ENCODE peak calls at places on chromosomes 3 and 15, in six cellular contexts. F, T, X, J, H and A are unnamed samples.
A peak's percentile ranks its signal among the peaks of the same experiment; 100 is the strongest.

GRCh38 chr3:99878005-99878404 is 60.3 kb downstream of the CMSS1 start:
- DNase-seq in H (no peak), T (no peak), X (no peak), J (no peak), F (peak; percentile 86), A (no peak)

GRCh38 chr3:116863270-116863770 is 153.7 kb downstream of the TUSC7 start:
- DNase-seq in X (no peak), T (no peak), F (no peak), J (no peak), H (no peak), A (no peak)

GRCh38 chr3:66490214-66490613 is 10.6 kb downstream of the LRIG1 start:
- DNase-seq in H (no peak), F (no peak), T (no peak), X (no peak), J (no peak), A (no peak)

GRCh38 chr3:131390331-131390730 is 8.8 kb downstream of the NUDT16 start:
- DNase-seq in J (no peak), T (no peak), X (no peak), F (no peak), H (no peak), A (no peak)

GRCh38 chr3:71450985-71451560 is 132.5 kb downstream of the FOXP1 start:
- DNase-seq in H (no peak), F (no peak), T (no peak), J (no peak), X (no peak), A (no peak)

GRCh38 chr3:10205461-10206165 is 40.9 kb downstream of the IRAK2 start:
- DNase-seq in X (no peak), F (peak; percentile 86), T (no peak), J (peak; percentile 76), H (no peak), A (no peak)

GRCh38 chr15:28887344-28888174 is 1.8 kb downstream of the APBA2 start:
- DNase-seq in H (no peak), X (no peak), J (no peak), T (no peak), F (no peak), A (no peak)

GRCh38 chr3:127417709-127418559 is 130.1 kb upstream of the PRR20G start:
- DNase-seq in X (no peak), F (no peak), J (peak; percentile 52), H (no peak), T (no peak), A (no peak)

GRCh38 chr3:66555214-66555844 is 54.5 kb upstream of the LRIG1 start:
- DNase-seq in T (no peak), H (no peak), J (no peak), F (no peak), X (no peak), A (no peak)

GRCh38 chr15:72827216-72827615 is 43.7 kb upstream of the ADPGK start:
- DNase-seq in H (no peak), F (no peak), J (peak; percentile 28), T (no peak), X (no peak), A (no peak)

GRCh38 chr3:81477740-81478139 is 283.7 kb downstream of the GBE1 start:
- DNase-seq in J (no peak), T (no peak), F (no peak), X (no peak), H (no peak), A (no peak)

GRCh38 chr15:50652671-50653070 is 33.9 kb downstream of the TRPM7 start:
- DNase-seq in J (no peak), F (no peak), X (no peak), H (no peak), T (no peak), A (peak; percentile 61)

GRCh38 chr3:137171834-137172603 is 214.2 kb downstream of the IL20RB start:
- DNase-seq in H (no peak), T (no peak), F (no peak), X (no peak), J (no peak), A (no peak)

GRCh38 chr15:94229591-94230365 is 1.6 kb upstream of the MCTP2 start:
- DNase-seq in X (no peak), F (no peak), T (peak; percentile 41), J (no peak), H (peak; percentile 80), A (no peak)

GRCh38 chr15:40342421-40343313 is 1.9 kb upstream of the CCDC9B start:
- DNase-seq in H (no peak), X (no peak), J (no peak), T (no peak), F (peak; percentile 69), A (no peak)

GRCh38 chr3:78077842-78078241 is 1037.9 kb downstream of the ROBO2 start:
- DNase-seq in X (no peak), T (no peak), F (no peak), J (no peak), H (no peak), A (no peak)

GRCh38 chr3:184377882-184378445 is at the start of gene THPO:
- DNase-seq in F (no peak), T (no peak), H (no peak), X (no peak), J (peak; percentile 47), A (no peak)

GRCh38 chr3:37174532-37175126 is at the start of gene LRRFIP2:
- DNase-seq in H (no peak), X (no peak), T (no peak), F (peak; percentile 87), J (no peak), A (no peak)

GRCh38 chr3:32869513-32870047 is 51.8 kb downstream of the TRIM71 start:
- DNase-seq in F (no peak), H (no peak), J (no peak), T (no peak), X (no peak), A (peak; percentile 17)
- H3K4me1 ChIP-seq in F (peaks cover 4% of the 10 kb centered on the region), H (no peaks in the 10 kb centered on the region), J (peaks cover 9% of the 10 kb centered on the region), T (no peaks in the 10 kb centered on the region), X (no peaks in the 10 kb centered on the region), A (peaks cover 24% of the 10 kb centered on the region)

GRCh38 chr3:141412936-141413354 is 44.6 kb downstream of the ZBTB38 start:
- DNase-seq in H (no peak), F (no peak), X (no peak), J (peak; percentile 95), T (no peak), A (no peak)
- H3K4me3 ChIP-seq in H (peak overlapping the region; percentile 38), F (no peak overlapping the region), X (no peak overlapping the region), J (peak overlapping the region; percentile 64), T (peak overlapping the region; percentile 22), A (no peak overlapping the region)

GRCh38 chr15:89358755-89359439 is 24.3 kb upstream of the POLG start:
- DNase-seq in T (peak; percentile 59), J (peak; percentile 73), H (peak; percentile 84), F (peak; percentile 53), X (peak; percentile 78), A (peak; percentile 56)

GRCh38 chr15:89360294-89360971 is 25.8 kb upstream of the POLG start:
- DNase-seq in X (peak; percentile 83), T (no peak), F (no peak), J (no peak), H (no peak), A (no peak)

GRCh38 chr15:89361451-89362202 is 27.0 kb upstream of the POLG start:
- DNase-seq in J (peak; percentile 66), X (peak; percentile 78), H (peak; percentile 73), T (no peak), F (no peak), A (peak; percentile 84)

GRCh38 chr15:89358435-89358754 is 23.8 kb upstream of the POLG start:
- DNase-seq in H (no peak), J (no peak), F (no peak), X (no peak), T (no peak), A (no peak)

DNA sequence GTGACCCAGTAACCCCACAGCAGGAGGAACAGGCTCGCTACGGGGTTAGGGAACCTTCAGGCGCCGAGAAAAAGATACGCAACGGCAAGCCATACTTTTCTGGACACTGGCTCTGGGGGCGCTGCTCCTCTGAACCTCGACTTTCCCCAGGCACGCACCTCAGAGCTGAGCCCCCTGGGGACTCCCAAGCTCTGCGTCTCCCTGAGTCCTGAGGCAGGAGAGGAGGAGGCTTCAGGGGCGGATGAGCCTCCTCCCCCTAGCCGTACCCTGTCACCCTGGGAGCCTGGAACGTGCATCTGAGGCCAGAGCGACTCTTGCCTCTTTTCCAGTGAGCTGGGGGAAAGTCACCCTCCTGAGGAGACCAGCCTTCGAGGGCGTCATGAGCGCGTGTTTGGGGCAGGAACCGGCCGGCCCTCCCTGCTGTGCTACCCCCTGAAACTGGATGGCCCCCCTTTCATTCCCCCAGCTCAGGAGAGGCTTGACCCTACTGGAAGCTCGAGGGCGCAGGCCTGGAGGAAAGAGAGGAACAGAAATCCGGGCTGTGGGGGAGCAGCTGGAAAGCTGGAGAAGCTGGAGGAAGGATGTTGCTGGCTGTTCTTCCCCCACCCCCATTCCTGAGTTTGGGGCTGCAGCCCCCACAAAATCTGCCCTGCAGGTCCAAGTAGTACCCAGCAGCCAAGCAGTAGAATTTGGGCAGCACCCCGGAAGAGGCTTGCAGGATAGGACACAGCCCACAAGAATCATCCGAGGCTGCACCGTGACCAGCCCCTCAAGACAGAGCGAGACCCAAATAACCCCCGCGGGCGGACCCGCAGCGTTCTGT is 25.1 kb upstream of the POLG start:
- DNase-seq in J (no peak), H (no peak), F (no peak), T (no peak), X (no peak), A (no peak)
- H3K27me3 ChIP-seq in J (peaks cover 97% of the 10 kb centered on the region), H (peaks cover 70% of the 10 kb centered on the region), F (peaks cover 74% of the 10 kb centered on the region), T (peaks cover 83% of the 10 kb centered on the region), X (peaks cover 4% of the 10 kb centered on the region), A (peaks cover 82% of the 10 kb centered on the region)

GRCh38 chr15:62904511-62904910 is 138.0 kb upstream of the TPM1 start:
- DNase-seq in H (no peak), J (no peak), F (no peak), X (no peak), T (no peak), A (no peak)

GRCh38 chr15:62904041-62904440 is 138.5 kb upstream of the TPM1 start:
- DNase-seq in T (no peak), H (no peak), J (no peak), X (no peak), F (no peak), A (no peak)

GRCh38 chr15:62901916-62902554 is 140.5 kb upstream of the TPM1 start:
- DNase-seq in H (no peak), X (no peak), T (no peak), F (no peak), J (no peak), A (no peak)

GRCh38 chr15:62903437-62903836 is 139.1 kb upstream of the TPM1 start:
- DNase-seq in J (no peak), H (no peak), F (no peak), X (no peak), T (no peak), A (no peak)

GRCh38 chr15:62902821-62903220 is 139.7 kb upstream of the TPM1 start:
- DNase-seq in F (no peak), X (no peak), J (no peak), T (no peak), H (no peak), A (no peak)
- H3K4me1 ChIP-seq in F (peaks cover 35% of the 10 kb centered on the region), X (peaks cover 3% of the 10 kb centered on the region), J (peaks cover 25% of the 10 kb centered on the region), T (no peaks in the 10 kb centered on the region), H (no peaks in the 10 kb centered on the region), A (no peaks in the 10 kb centered on the region)